ENCODE peak calls at places on chromosomes 7 and 10, in five cellular contexts. B is WTC11, N is tibial nerve, F is A549, G is GM12864. P is an unnamed sample.

GRCh38 chr10:122473116-122473515 is 11.8 kb downstream of the HTRA1 start:
- DNase-seq in B (no peak), N (no peak), F (no peak), G (no peak), P (no peak)

GRCh38 chr7:71752171-71752935 is 620.4 kb downstream of the GALNT17 start:
- DNase-seq in G (no peak), B (peak; percentile 93), N (no peak), F (peak; percentile 38), P (peak; percentile 79)

GRCh38 chr7:117810642-117811512 is 62.4 kb downstream of the CTTNBP2 start:
- DNase-seq in F (no peak), N (no peak), G (no peak), B (peak; percentile 41), P (no peak)

GRCh38 chr7:157139142-157140117 is 704 bp downstream of the UBE3C start:
- DNase-seq in B (peak; percentile 52), G (no peak), N (no peak), F (peak; percentile 33), P (peak; percentile 24)

GRCh38 chr10:34319197-34319846 is 495.8 kb downstream of the PARD3 start:
- DNase-seq in N (no peak), F (no peak), G (no peak), B (no peak), P (peak; percentile 11)

GRCh38 chr10:86449926-86450558 is 71.5 kb downstream of the WAPL start:
- DNase-seq in F (no peak), N (no peak), G (no peak), B (no peak), P (no peak)

GRCh38 chr10:58641095-58641531 is 128.4 kb downstream of the BICC1 start:
- DNase-seq in G (no peak), N (no peak), F (peak; percentile 65), B (no peak), P (no peak)

GRCh38 chr7:130838738-130839137 is 104.7 kb upstream of the KLF14 start:
- DNase-seq in G (peak; percentile 16), N (no peak), B (no peak), F (peak; percentile 55), P (no peak)

GRCh38 chr7:112212516-112213036 is 6.1 kb downstream of the ZNF277 start:
- DNase-seq in F (no peak), B (no peak), N (no peak), G (no peak), P (no peak)

GRCh38 chr10:68461032-68461431 is 10.7 kb downstream of the DNA2 start:
- DNase-seq in B (no peak), F (no peak), G (no peak), N (no peak), P (no peak)

DNA sequence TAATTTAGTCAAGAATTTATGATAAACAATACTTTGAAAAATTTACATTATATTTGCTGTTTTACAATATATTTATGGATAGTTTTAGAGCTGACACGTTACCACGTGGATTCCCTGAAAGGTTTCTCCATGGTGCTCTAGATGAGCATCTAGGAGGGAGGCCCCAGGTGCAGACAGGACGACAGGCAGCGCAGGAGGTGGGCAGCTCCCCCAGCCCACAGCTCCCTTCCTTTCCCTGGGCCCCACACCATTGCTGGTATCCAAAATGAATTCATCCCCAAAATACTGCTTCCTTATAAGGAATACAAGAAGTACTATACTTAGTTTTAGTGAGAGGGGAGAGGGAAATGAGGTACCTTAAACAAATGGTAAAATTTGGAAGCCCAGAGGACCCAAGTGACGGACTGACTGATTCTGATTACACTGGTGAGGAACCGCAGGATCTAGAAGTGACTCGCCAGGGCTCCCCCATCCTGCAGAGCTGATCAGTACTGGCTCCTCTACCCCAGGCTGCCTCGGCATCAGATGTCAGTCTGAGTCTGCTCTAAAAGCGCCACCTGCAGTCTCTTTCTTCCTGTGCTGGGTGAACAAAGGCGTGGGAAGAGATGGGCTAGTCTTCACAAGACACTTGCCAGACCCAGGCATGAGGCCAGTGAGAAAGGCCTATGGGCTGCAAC is 89.2 kb downstream of the DLG5 start:
- DNase-seq in F (no peak), N (no peak), B (peak; percentile 82), G (peak; percentile 89), P (peak; percentile 85)
- TF ChIP-seq CTCF in F (no peak), N (no peak), B (no peak), G (peak; percentile 68), P (peak; percentile 69)

GRCh38 chr10:109780997-109781396 is 142.3 kb downstream of the XPNPEP1 start:
- DNase-seq in N (no peak), F (no peak), B (no peak), G (no peak), P (no peak)
- TF ChIP-seq CTCF in N (peak; percentile 9), F (no peak), B (no peak), G (no peak), P (no peak)

DNA sequence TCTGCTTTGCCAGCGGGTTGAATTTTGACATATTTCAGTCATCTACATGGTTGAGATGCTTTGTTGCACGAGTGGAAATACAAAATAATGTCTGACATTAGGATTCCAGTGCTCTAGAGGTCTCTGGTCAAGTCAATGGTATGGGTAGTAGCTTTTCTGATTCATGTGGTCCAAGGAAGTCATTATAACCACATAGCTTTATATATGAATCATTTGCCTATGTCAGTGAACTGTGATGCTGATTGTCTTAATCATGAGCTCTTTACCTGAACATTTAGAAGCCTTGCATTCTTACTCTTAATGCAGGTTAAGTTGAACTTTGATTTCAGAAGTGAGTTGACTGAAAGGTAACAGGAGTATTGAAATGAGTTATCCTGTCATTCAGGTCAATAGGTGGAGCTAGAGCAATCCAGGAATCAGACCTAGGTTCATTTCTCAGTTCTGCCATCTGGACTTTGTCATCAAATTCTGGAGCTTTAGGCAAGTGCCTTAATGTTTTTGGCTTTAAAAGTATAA is 3.3 kb downstream of the MAPK8 start:
- DNase-seq in N (no peak), F (peak; percentile 24), B (no peak), G (no peak), P (no peak)
- TF ChIP-seq CTCF in N (no peak), F (peak; percentile 42), B (no peak), G (peak; percentile 39), P (peak; percentile 55)

GRCh38 chr7:149028346-149029109 is at the start of gene PDIA4:
- DNase-seq in F (peak; percentile 99), B (peak; percentile 100), G (peak; percentile 96), N (peak; percentile 99), P (peak; percentile 100)
- TF ChIP-seq CTCF in F (no peak), B (no peak), G (peak; percentile 14), N (peak; percentile 69), P (peak; percentile 15)